ENCODE peak calls at places on chromosomes 3 and 15, in seven cellular contexts. W, F, P, Q, L, T and U are unnamed samples.

GRCh38 chr15:78007965-78008886 is 69.3 kb downstream of the TBC1D2B start:
- DNase-seq in T (no peak), L (peak; percentile 65), W (no peak), P (no peak), F (no peak), Q (peak; percentile 86), U (no peak)

GRCh38 chr3:127101411-127102067 is 91.4 kb upstream of the PRR23E start:
- DNase-seq in T (peak; percentile 35), L (no peak), F (no peak), Q (no peak), P (no peak), W (no peak), U (no peak)

GRCh38 chr15:39746714-39747276 is 35.8 kb downstream of the FSIP1 start:
- DNase-seq in W (no peak), Q (no peak), T (no peak), F (no peak), L (no peak), P (no peak), U (no peak)

GRCh38 chr3:17313746-17314145 is 428.7 kb downstream of the TBC1D5 start:
- DNase-seq in W (no peak), L (no peak), T (no peak), Q (no peak), F (no peak), P (no peak), U (no peak)

GRCh38 chr15:101020451-101020850 is 101.3 kb downstream of the LRRK1 start:
- DNase-seq in F (no peak), T (no peak), Q (no peak), W (peak; percentile 37), L (no peak), P (no peak), U (no peak)

GRCh38 chr3:146283796-146284485 is 33.0 kb upstream of the PLSCR4 start:
- DNase-seq in Q (no peak), F (no peak), P (no peak), L (no peak), T (no peak), W (no peak), U (no peak)

GRCh38 chr3:95654567-95655362 is 1159.6 kb upstream of the EPHA6 start:
- DNase-seq in F (no peak), W (no peak), P (no peak), L (no peak), T (no peak), Q (no peak), U (no peak)

GRCh38 chr3:197216169-197216860 is 82.1 kb downstream of the DLG1 start:
- DNase-seq in T (peak; percentile 13), W (no peak), F (no peak), P (no peak), Q (no peak), L (no peak), U (no peak)

GRCh38 chr3:171162986-171163723 is 136.6 kb upstream of the SLC2A2 start:
- DNase-seq in P (no peak), L (no peak), F (no peak), T (peak; percentile 48), Q (no peak), W (no peak), U (no peak)

GRCh38 chr3:28576590-28577220 is 228.1 kb upstream of the AZI2 start:
- DNase-seq in L (no peak), F (no peak), P (no peak), T (peak; percentile 30), W (no peak), Q (no peak), U (no peak)

GRCh38 chr3:113606539-113607218 is 74.3 kb downstream of the SIDT1 start:
- DNase-seq in L (no peak), T (no peak), P (no peak), W (no peak), Q (no peak), F (no peak), U (no peak)

GRCh38 chr15:29037997-29038700 is 152.4 kb downstream of the APBA2 start:
- DNase-seq in P (no peak), T (no peak), Q (no peak), L (no peak), W (no peak), F (no peak), U (no peak)

GRCh38 chr3:189365609-189366564 is 194.1 kb downstream of the TPRG1 start:
- DNase-seq in L (no peak), Q (no peak), W (no peak), P (no peak), F (no peak), T (no peak), U (no peak)

GRCh38 chr3:23659274-23659673 is 146.5 kb upstream of the UBE2E1 start:
- DNase-seq in Q (no peak), P (no peak), T (no peak), L (no peak), F (no peak), W (no peak), U (no peak)

GRCh38 chr3:158702815-158703481 is 29.3 kb downstream of the RARRES1 start:
- DNase-seq in P (no peak), W (no peak), L (no peak), T (no peak), Q (no peak), F (no peak), U (no peak)

GRCh38 chr3:122668930-122669730 is 11.5 kb upstream of the PARP14 start:
- DNase-seq in Q (no peak), P (no peak), W (no peak), T (no peak), L (no peak), F (no peak), U (no peak)

GRCh38 chr3:51934139-51934850 is 7.4 kb downstream of the RRP9 start:
- DNase-seq in L (no peak), Q (no peak), T (peak; percentile 18), P (no peak), W (peak; percentile 58), F (no peak), U (no peak)

GRCh38 chr3:106176734-106177133 is 307.9 kb upstream of the CBLB start:
- DNase-seq in Q (no peak), W (no peak), F (no peak), L (no peak), P (no peak), T (no peak), U (no peak)
- H3K4me3 ChIP-seq in Q (no peak overlapping the region), W (no peak overlapping the region), F (no peak overlapping the region), L (no peak overlapping the region), P (no peak overlapping the region), T (no peak overlapping the region), U (peak overlapping the region; percentile 11)

GRCh38 chr3:30629736-30630135 is 23.3 kb downstream of the TGFBR2 start:
- DNase-seq in Q (no peak), W (no peak), L (no peak), P (no peak), F (no peak), T (no peak), U (no peak)

GRCh38 chr3:30628931-30629590 is 22.7 kb downstream of the TGFBR2 start:
- DNase-seq in Q (no peak), T (no peak), F (no peak), W (no peak), L (no peak), P (no peak), U (no peak)

GRCh38 chr3:30625541-30626438 is 19.4 kb downstream of the TGFBR2 start:
- DNase-seq in F (no peak), Q (no peak), L (no peak), T (no peak), P (no peak), W (no peak), U (no peak)

GRCh38 chr3:30628188-30628930 is 22.0 kb downstream of the TGFBR2 start:
- DNase-seq in F (no peak), T (no peak), L (no peak), W (no peak), P (no peak), Q (no peak), U (no peak)

DNA sequence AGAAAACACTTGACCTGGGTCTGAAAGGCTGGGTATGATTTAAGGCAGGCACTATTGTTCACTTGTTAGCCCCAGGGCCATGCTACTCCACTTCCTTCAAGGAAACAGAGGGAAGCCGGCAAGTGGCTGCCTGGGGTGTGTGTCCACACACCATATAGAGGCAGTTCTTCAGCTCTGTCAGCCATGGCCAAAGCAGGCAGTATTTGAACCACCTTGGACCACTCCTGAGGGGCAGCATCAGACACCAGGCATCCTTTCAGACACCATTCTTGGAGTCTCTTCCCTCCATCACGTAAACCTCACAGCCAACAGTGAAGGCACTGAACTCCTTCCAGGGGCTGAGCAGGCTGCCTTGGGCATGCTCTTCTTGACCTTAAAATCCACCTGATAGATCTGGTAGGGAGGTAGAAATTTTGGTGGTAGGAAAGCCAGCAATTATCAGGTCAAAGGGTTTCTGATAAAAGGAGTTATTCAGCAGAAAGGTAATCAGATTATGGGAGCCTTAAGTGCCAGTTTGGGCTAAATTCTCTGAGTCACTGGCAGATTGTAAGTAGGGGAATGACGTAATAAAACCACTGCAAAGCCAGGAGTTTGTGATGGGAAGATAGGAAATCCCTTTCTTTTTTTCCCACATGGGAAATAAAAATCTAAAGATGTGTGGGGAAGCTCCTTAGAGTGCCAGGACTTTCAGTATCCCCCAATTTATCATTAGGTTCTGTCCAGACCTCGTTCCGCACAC is 20.2 kb downstream of the TGFBR2 start:
- DNase-seq in P (no peak), W (no peak), F (no peak), L (no peak), T (no peak), Q (no peak), U (no peak)
- H3K4me3 ChIP-seq in P (no peak overlapping the region), W (no peak overlapping the region), F (no peak overlapping the region), L (no peak overlapping the region), T (no peak overlapping the region), Q (no peak overlapping the region), U (no peak overlapping the region)

GRCh38 chr3:141795719-141796435 is 32.7 kb downstream of the GRK7 start:
- DNase-seq in T (no peak), L (no peak), F (no peak), W (peak; percentile 70), P (no peak), Q (peak; percentile 67), U (no peak)
- H3K4me3 ChIP-seq in T (no peak overlapping the region), L (no peak overlapping the region), F (no peak overlapping the region), W (no peak overlapping the region), P (no peak overlapping the region), Q (no peak overlapping the region), U (no peak overlapping the region)

GRCh38 chr15:73972984-73973682 is 19.0 kb downstream of the STOML1 start:
- DNase-seq in T (peak; percentile 93), W (peak; percentile 93), F (peak; percentile 72), Q (peak; percentile 88), L (peak; percentile 87), P (peak; percentile 74), U (peak; percentile 74)
- H3K4me3 ChIP-seq in T (no peak overlapping the region), W (peak overlapping the region; percentile 39), F (peak overlapping the region; percentile 45), Q (no peak overlapping the region), L (no peak overlapping the region), P (peak overlapping the region; percentile 46), U (no peak overlapping the region)

DNA sequence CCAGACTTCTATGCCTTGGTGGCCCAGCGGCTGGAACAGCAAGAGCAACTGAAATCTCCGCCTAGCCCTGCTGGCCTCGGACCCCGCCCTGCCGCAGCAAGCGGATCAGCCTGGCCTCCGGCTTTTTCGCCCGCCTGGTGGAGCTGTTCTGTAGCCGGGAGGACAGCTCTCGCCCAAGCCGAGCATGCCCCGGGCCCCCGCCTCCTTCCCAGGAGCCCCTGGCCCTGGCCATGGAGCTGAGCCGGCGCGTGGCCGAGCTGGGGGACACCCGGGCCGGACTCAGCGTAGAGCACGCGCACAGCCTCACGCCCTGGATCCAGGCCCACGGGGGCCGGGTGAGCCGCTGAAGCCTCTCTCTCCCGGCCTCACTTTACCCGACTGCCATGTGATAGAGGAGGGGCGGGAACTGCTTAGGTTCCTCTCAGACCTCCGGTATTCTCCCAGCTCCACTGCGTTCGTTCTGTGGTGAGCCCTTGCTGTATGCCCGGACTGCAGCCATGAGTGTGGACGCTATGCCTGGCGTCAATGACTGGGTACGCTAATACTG is 24.1 kb upstream of the MRPL3 start:
- DNase-seq in P (no peak), W (no peak), L (peak; percentile 45), F (no peak), T (peak; percentile 86), Q (no peak), U (no peak)
- H3K4me3 ChIP-seq in P (peak overlapping the region; percentile 56), W (peak overlapping the region; percentile 30), L (no peak overlapping the region), F (no peak overlapping the region), T (no peak overlapping the region), Q (peak overlapping the region; percentile 6), U (peak overlapping the region; percentile 34)